ENCODE peak calls at places on chromosomes 11 and 22, in five cellular contexts. One of them, this sample, is unnamed.

GRCh38 chr11:92227954-92228935 is 3.6 kb downstream of the FAT3 start:
- DNase-seq in ovary: no peak
- DNase-seq in amniotic stem cell: no peak
- DNase-seq in RWPE1: no peak
- DNase-seq in kidney: peak
- DNase-seq in this sample: no peak

GRCh38 chr22:42805016-42805997 is 51.8 kb downstream of the ARFGAP3 start:
- DNase-seq in ovary: peak
- DNase-seq in amniotic stem cell: no peak
- DNase-seq in RWPE1: peak
- DNase-seq in kidney: peak
- DNase-seq in this sample: no peak

GRCh38 chr11:96294289-96294688 is 48.7 kb downstream of the MAML2 start:
- DNase-seq in ovary: no peak
- DNase-seq in amniotic stem cell: no peak
- DNase-seq in RWPE1: no peak
- DNase-seq in kidney: no peak
- DNase-seq in this sample: no peak

GRCh38 chr22:44353063-44353440 is 40.3 kb upstream of the SHISAL1 start:
- DNase-seq in ovary: peak
- DNase-seq in amniotic stem cell: no peak
- DNase-seq in RWPE1: no peak
- DNase-seq in kidney: peak
- DNase-seq in this sample: no peak

GRCh38 chr22:47460870-47461269 is 698.4 kb downstream of the TBC1D22A start:
- DNase-seq in ovary: no peak
- DNase-seq in amniotic stem cell: no peak
- DNase-seq in RWPE1: no peak
- DNase-seq in kidney: no peak
- DNase-seq in this sample: no peak

GRCh38 chr11:134333951-134334350 is 2.2 kb downstream of the GLB1L2 start:
- DNase-seq in ovary: no peak
- DNase-seq in amniotic stem cell: no peak
- DNase-seq in RWPE1: no peak
- DNase-seq in kidney: no peak
- DNase-seq in this sample: no peak

GRCh38 chr11:85821636-85822035 is 10.7 kb upstream of the SYTL2 start:
- DNase-seq in ovary: no peak
- DNase-seq in amniotic stem cell: no peak
- DNase-seq in RWPE1: no peak
- DNase-seq in kidney: no peak
- DNase-seq in this sample: no peak

GRCh38 chr11:126415128-126415527 is 59.6 kb downstream of the ST3GAL4 start:
- DNase-seq in ovary: peak
- DNase-seq in amniotic stem cell: no peak
- DNase-seq in RWPE1: no peak
- DNase-seq in kidney: peak
- DNase-seq in this sample: no peak

GRCh38 chr11:35681181-35681767 is 18.7 kb downstream of the TRIM44 start:
- DNase-seq in ovary: no peak
- DNase-seq in amniotic stem cell: no peak
- DNase-seq in RWPE1: no peak
- DNase-seq in kidney: no peak
- DNase-seq in this sample: no peak

GRCh38 chr11:34145847-34146381 is 40.5 kb downstream of the NAT10 start:
- DNase-seq in ovary: no peak
- DNase-seq in amniotic stem cell: no peak
- DNase-seq in RWPE1: no peak
- DNase-seq in kidney: no peak
- DNase-seq in this sample: no peak

GRCh38 chr11:61541568-61541967 is 33.0 kb downstream of the LRRC10B start:
- DNase-seq in ovary: peak
- DNase-seq in amniotic stem cell: no peak
- DNase-seq in RWPE1: peak
- DNase-seq in kidney: no peak
- DNase-seq in this sample: no peak

GRCh38 chr11:27700351-27701261 is at the start of gene BDNF:
- DNase-seq in ovary: no peak
- DNase-seq in amniotic stem cell: no peak
- DNase-seq in RWPE1: peak
- DNase-seq in kidney: peak
- DNase-seq in this sample: peak

GRCh38 chr22:46537221-46537945 is at the start of gene CELSR1:
- DNase-seq in ovary: no peak
- DNase-seq in amniotic stem cell: no peak
- DNase-seq in RWPE1: no peak
- DNase-seq in kidney: peak
- DNase-seq in this sample: peak

GRCh38 chr11:126989942-126990715 is 10.4 kb downstream of the KIRREL3 start:
- DNase-seq in ovary: peak
- DNase-seq in amniotic stem cell: peak
- DNase-seq in RWPE1: peak
- DNase-seq in kidney: peak
- DNase-seq in this sample: peak

GRCh38 chr11:70900540-70900939 is 351.8 kb downstream of the SHANK2 start:
- DNase-seq in ovary: no peak
- DNase-seq in amniotic stem cell: no peak
- DNase-seq in RWPE1: no peak
- DNase-seq in kidney: no peak
- DNase-seq in this sample: no peak

GRCh38 chr11:2860636-2861035 is 24.9 kb downstream of the CDKN1C start:
- DNase-seq in ovary: no peak
- DNase-seq in amniotic stem cell: no peak
- DNase-seq in RWPE1: peak
- DNase-seq in kidney: no peak
- DNase-seq in this sample: peak

GRCh38 chr11:97895572-97895971 is 1125.2 kb upstream of the CNTN5 start:
- DNase-seq in ovary: no peak
- DNase-seq in amniotic stem cell: no peak
- DNase-seq in RWPE1: no peak
- DNase-seq in kidney: no peak
- DNase-seq in this sample: no peak

GRCh38 chr11:22246992-22247391 is 54.1 kb downstream of the ANO5 start:
- DNase-seq in ovary: no peak
- DNase-seq in amniotic stem cell: no peak
- DNase-seq in RWPE1: no peak
- DNase-seq in kidney: no peak
- DNase-seq in this sample: no peak

GRCh38 chr11:3105791-3106735 is 48.8 kb upstream of the CARS1 start:
- DNase-seq in ovary: no peak
- DNase-seq in amniotic stem cell: no peak
- DNase-seq in RWPE1: no peak
- DNase-seq in kidney: peak
- DNase-seq in this sample: no peak

GRCh38 chr11:47154738-47155570 is 21.7 kb downstream of the ARFGAP2 start:
- DNase-seq in ovary: no peak
- DNase-seq in amniotic stem cell: no peak
- DNase-seq in RWPE1: no peak
- DNase-seq in kidney: no peak
- DNase-seq in this sample: no peak

GRCh38 chr11:132126973-132127900 is 756.8 kb downstream of the NTM start:
- DNase-seq in ovary: no peak
- DNase-seq in amniotic stem cell: peak
- DNase-seq in RWPE1: peak
- DNase-seq in kidney: no peak
- DNase-seq in this sample: peak

GRCh38 chr11:109363682-109364081 is 58.3 kb upstream of the C11orf87 start:
- DNase-seq in ovary: no peak
- DNase-seq in amniotic stem cell: no peak
- DNase-seq in RWPE1: no peak
- DNase-seq in kidney: no peak
- DNase-seq in this sample: no peak

GRCh38 chr11:133711545-133711944 is 133.8 kb downstream of the SPATA19 start:
- DNase-seq in ovary: no peak
- DNase-seq in amniotic stem cell: no peak
- DNase-seq in RWPE1: no peak
- DNase-seq in kidney: no peak
- DNase-seq in this sample: no peak

GRCh38 chr11:133951484-133952198 is 5.1 kb downstream of the IGSF9B start:
- DNase-seq in ovary: peak
- DNase-seq in amniotic stem cell: no peak
- DNase-seq in RWPE1: peak
- DNase-seq in kidney: no peak
- DNase-seq in this sample: no peak

GRCh38 chr11:73241300-73241699 is 23.2 kb downstream of the P2RY2 start:
- DNase-seq in ovary: no peak
- DNase-seq in amniotic stem cell: no peak
- DNase-seq in RWPE1: no peak
- DNase-seq in kidney: no peak
- DNase-seq in this sample: no peak

GRCh38 chr22:44293034-44293433 is 19.7 kb downstream of the SHISAL1 start:
- DNase-seq in ovary: no peak
- DNase-seq in amniotic stem cell: no peak
- DNase-seq in RWPE1: no peak
- DNase-seq in kidney: no peak
- DNase-seq in this sample: no peak

GRCh38 chr11:104000798-104001197 is 35.6 kb upstream of the DDI1 start:
- DNase-seq in ovary: no peak
- DNase-seq in amniotic stem cell: no peak
- DNase-seq in RWPE1: no peak
- DNase-seq in kidney: no peak
- DNase-seq in this sample: no peak

GRCh38 chr11:19817265-19817851 is 104.7 kb downstream of the NAV2 start:
- DNase-seq in ovary: no peak
- DNase-seq in amniotic stem cell: no peak
- DNase-seq in RWPE1: no peak
- DNase-seq in kidney: no peak
- DNase-seq in this sample: no peak

GRCh38 chr11:72373163-72373562 is 61.2 kb downstream of the CLPB start:
- DNase-seq in ovary: no peak
- DNase-seq in amniotic stem cell: no peak
- DNase-seq in RWPE1: no peak
- DNase-seq in kidney: no peak
- DNase-seq in this sample: no peak